ENCODE peak calls at places on chromosomes 16 and 17, in six cellular contexts. U is PC-9, E is H9, C is PC-3, P is left ventricle myocardium inferior, Q is tibial nerve. Z is an unnamed sample.

GRCh38 chr16:58040945-58041627 is 15.5 kb downstream of the MMP15 start:
- DNase-seq in U (peak; percentile 12), E (no peak), C (no peak), P (no peak), Q (no peak), Z (no peak)

GRCh38 chr17:27586203-27586701 is 44.7 kb upstream of the LGALS9 start:
- DNase-seq in U (no peak), E (no peak), C (no peak), P (no peak), Q (no peak), Z (no peak)

GRCh38 chr16:30185683-30186421 is 2.5 kb downstream of the CORO1A start:
- DNase-seq in U (no peak), E (no peak), C (no peak), P (peak; percentile 60), Q (no peak), Z (peak; percentile 29)

GRCh38 chr17:20156196-20157077 is 147.3 kb downstream of the SPECC1 start:
- DNase-seq in U (peak; percentile 81), E (no peak), C (peak; percentile 84), P (no peak), Q (no peak), Z (no peak)

GRCh38 chr16:76910931-76911330 is 280.1 kb upstream of the MON1B start:
- DNase-seq in U (no peak), E (no peak), C (peak; percentile 33), P (no peak), Q (no peak), Z (no peak)

GRCh38 chr17:83149761-83150251 is 70.4 kb downstream of the METRNL start:
- DNase-seq in U (no peak), E (peak; percentile 25), C (no peak), P (no peak), Q (no peak), Z (no peak)

GRCh38 chr16:63720848-63721247 is 1401.0 kb downstream of the CDH11 start:
- DNase-seq in U (no peak), E (no peak), C (no peak), P (no peak), Q (no peak), Z (no peak)

GRCh38 chr16:11236441-11236840 is 19.6 kb downstream of the SOCS1 start:
- DNase-seq in U (no peak), E (no peak), C (no peak), P (no peak), Q (no peak), Z (no peak)

GRCh38 chr17:68133370-68134045 is 98.0 kb downstream of the KPNA2 start:
- DNase-seq in U (no peak), E (peak; percentile 83), C (no peak), P (peak; percentile 41), Q (no peak), Z (no peak)

GRCh38 chr17:35747540-35748017 is 5.5 kb downstream of the GAS2L2 start:
- DNase-seq in U (no peak), E (peak; percentile 88), C (peak; percentile 76), P (peak; percentile 67), Q (peak; percentile 73), Z (peak; percentile 62)

GRCh38 chr16:55911616-55912015 is 36.4 kb upstream of the CES5A start:
- DNase-seq in U (no peak), E (no peak), C (no peak), P (no peak), Q (no peak), Z (no peak)

GRCh38 chr17:63406689-63407330 is 39.3 kb downstream of the CYB561 start:
- DNase-seq in U (peak; percentile 71), E (peak; percentile 87), C (peak; percentile 97), P (no peak), Q (peak; percentile 44), Z (no peak)

GRCh38 chr17:38967290-38967738 is at the start of gene FBXO47:
- DNase-seq in U (peak; percentile 75), E (peak; percentile 100), C (no peak), P (peak; percentile 94), Q (peak; percentile 92), Z (peak; percentile 97)

GRCh38 chr16:4314532-4315184 is 1.2 kb upstream of the GLIS2 start:
- DNase-seq in U (no peak), E (peak; percentile 66), C (peak; percentile 39), P (no peak), Q (no peak), Z (no peak)

GRCh38 chr16:12063004-12063395 is 86.5 kb downstream of the SNX29 start:
- DNase-seq in U (no peak), E (no peak), C (no peak), P (no peak), Q (no peak), Z (no peak)

GRCh38 chr17:78532311-78532710 is 44.9 kb downstream of the DNAH17 start:
- DNase-seq in U (peak; percentile 50), E (peak; percentile 24), C (peak; percentile 39), P (no peak), Q (no peak), Z (no peak)

GRCh38 chr16:73404001-73404400 is 356.1 kb upstream of the ZFHX3 start:
- DNase-seq in U (no peak), E (no peak), C (no peak), P (no peak), Q (no peak), Z (no peak)

GRCh38 chr16:12724216-12724615 is 79.5 kb downstream of the CPPED1 start:
- DNase-seq in U (no peak), E (no peak), C (no peak), P (no peak), Q (no peak), Z (no peak)

GRCh38 chr16:19709381-19710136 is 8.5 kb downstream of the KNOP1 start:
- DNase-seq in U (no peak), E (no peak), C (no peak), P (no peak), Q (no peak), Z (no peak)

DNA sequence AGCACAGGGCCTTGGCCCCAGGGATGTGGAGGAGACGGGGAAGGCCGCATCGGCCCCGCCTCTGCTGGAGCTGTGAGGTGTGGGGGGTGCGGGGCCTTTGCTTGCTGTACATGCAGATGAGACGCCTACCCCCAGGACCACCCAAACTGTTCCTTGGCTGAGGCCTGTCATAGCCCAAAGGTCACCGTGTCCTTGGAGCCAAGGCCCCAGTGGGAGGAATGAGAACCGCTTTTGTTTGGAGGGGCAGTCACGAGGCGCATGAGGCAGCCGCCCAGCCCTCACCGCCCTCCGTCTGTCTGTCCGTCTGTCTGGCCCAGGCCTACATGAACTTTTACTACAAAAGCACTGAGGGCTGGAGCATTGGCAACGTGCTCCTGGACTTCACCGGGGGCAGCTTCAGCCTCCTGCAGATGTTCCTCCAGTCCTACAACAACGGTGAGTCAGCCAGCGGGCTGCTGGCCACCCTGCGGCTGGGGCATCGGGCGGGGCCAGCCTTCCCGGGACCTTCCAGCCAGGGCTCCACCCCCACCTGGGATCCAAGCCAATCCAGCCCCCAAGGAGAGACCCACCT is 8.8 kb downstream of the TAX1BP3 start:
- DNase-seq in U (peak; percentile 45), E (peak; percentile 42), C (peak; percentile 58), P (peak; percentile 66), Q (peak; percentile 71), Z (peak; percentile 56)
- TF ChIP-seq CTCF in U (no peak), E (no peak), C (no peak), P (no peak), Q (no peak), Z (no peak)

DNA sequence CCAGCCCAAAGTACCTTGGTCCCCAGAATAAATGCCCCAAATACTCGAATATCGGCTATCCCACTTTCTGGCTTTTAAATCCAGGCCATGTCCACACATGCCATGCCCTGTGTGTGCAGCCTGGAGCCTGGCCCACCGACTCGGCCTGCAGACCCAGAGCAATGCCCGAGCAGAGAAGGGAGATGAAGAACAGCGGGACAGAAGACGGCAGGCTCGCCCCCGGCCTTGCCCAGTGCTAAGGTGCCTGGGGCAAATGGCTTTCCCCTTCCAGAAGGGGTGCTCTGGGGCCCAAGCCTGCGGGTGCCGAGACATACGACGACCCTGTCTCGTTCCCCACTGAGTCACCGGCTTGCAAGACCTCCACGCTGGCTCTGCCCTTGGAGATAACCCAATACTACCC is 8.0 kb downstream of the CLUH start:
- DNase-seq in U (peak; percentile 24), E (no peak), C (no peak), P (no peak), Q (no peak), Z (no peak)
- H3K27ac ChIP-seq in U (no peak overlapping the region), E (no peak overlapping the region), C (no peak overlapping the region), P (peak overlapping the region; percentile 97), Q (no peak overlapping the region), Z (peak overlapping the region; percentile 52)

DNA sequence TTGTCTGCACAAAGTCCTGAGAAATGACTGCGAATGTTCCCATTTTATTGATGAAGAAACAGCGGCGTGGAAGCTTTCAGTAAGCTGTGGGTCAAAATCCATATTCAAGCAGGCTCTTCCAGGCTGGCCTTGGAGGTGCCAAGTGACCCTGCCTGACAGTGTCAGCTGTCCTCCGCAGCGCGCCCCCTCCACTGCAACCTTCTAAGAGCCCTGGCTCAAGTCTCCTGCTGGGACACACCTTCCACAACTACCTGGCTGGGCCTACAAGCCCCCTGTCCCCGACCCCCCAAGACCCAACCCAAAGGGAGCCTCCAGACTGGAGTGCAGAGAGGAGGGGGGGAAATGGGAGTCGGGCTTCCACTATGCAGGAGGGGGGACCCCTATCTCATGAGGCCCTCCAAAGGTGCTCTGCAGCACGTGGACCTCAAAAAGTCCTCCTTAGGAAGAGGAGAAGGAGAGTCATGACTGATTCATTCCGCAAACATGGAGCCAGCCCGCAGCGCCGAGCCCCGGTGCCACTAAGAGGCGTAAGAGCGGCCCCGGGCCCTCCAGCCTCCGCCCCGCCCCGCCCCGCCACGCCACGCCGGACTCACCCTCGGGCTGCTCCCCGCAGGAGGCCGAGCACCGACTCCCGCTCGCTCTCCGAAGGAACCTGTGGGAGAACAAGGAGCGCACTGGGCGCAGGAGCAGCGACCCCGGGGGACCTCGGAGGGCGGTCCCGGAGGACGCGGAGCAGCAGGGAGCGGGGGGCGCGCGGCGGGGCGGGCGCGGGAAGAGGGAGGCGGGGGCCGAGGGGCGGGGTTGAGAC is 574 bp downstream of the MPP3 start:
- DNase-seq in U (peak; percentile 75), E (no peak), C (peak; percentile 90), P (peak; percentile 74), Q (no peak), Z (peak; percentile 71)
- TF ChIP-seq CTCF in U (no peak), E (no peak), C (no peak), P (no peak), Q (no peak), Z (no peak)

DNA sequence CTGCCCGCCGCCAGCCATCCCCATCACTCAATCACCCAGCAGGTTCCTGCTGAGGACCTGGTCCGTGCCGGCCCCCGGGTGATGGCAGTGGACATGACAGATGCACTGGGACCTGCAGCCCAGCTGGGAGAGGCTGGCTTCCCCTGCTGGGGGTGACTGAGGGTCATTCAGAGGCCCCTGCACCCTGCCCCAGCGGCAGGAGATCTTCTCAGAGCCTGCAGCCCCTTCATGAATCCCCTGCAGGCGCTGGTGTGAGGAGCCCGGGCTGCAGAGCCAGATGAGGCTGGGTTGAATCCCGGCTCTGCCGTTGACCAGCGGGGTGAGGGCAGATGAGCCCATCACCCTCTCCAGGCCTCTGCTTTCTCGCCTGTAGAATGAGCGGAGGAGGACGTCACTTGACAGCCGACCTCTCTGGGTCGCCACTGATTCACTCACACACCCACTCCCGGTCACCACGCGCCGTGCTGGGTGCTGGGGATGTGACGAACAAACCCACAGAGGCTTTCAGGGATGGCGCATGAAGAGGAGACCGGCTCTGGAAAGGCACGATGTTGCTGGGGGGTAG is 95.2 kb upstream of the CIBAR2 start:
- DNase-seq in U (no peak), E (no peak), C (no peak), P (no peak), Q (no peak), Z (no peak)
- H3K27ac ChIP-seq in U (no peak overlapping the region), E (no peak overlapping the region), C (no peak overlapping the region), P (peak overlapping the region; percentile 74), Q (no peak overlapping the region), Z (peak overlapping the region; percentile 68)

DNA sequence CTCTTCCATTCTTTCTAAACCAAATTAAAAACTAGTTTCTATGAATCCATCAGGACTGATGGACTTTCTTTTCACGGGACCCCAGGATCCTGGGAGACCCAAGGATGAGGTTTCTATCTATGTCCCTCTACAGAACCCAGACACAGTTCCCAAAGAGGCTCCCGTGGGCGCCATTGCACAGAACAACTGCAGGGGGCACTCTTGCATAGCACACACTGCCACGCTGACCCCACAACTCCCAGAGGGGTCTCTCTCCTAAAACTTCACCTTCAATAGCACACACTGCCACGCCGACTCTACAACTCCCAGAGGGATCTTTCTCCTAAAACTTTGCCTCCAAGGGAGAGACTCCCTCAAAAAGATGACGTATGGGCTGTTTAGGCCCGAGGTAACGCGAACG is 9.0 kb downstream of the ABR start:
- DNase-seq in U (peak; percentile 18), E (no peak), C (no peak), P (no peak), Q (no peak), Z (no peak)
- TF ChIP-seq CTCF in U (peak; percentile 37), E (peak; percentile 77), C (peak; percentile 37), P (no peak), Q (no peak), Z (no peak)

Z was measured in heart right ventricle.